ENCODE peak calls at places on chromosomes 3 and 15, in eight cellular contexts. E is kidney epithelial cell, H is astrocyte, N is adipocyte, D is Peyer's patch, W is psoas muscle, L is Panc1, Y is suprapubic skin. V is an unnamed sample. For H3K36me3, the result is how much of the 10 kb centered on the place peaks cover.

GRCh38 chr3:13419356-13420050 is 619 bp downstream of the NUP210 start:
- DNase-seq in E (no peak), H (no peak), N (peak), D (peak), W (peak), L (no peak), Y (no peak), V (peak)

GRCh38 chr15:50241684-50242450 is 23.7 kb downstream of the HDC start:
- DNase-seq in E (peak), H (peak), N (peak), D (no peak), W (no peak), L (no peak), Y (no peak), V (no peak)

GRCh38 chr3:8990266-8991215 is 27.3 kb upstream of the RAD18 start:
- DNase-seq in E (no peak), H (peak), N (peak), D (no peak), W (no peak), L (no peak), Y (no peak), V (no peak)

GRCh38 chr3:158769519-158770253 is 32.2 kb upstream of the MFSD1 start:
- DNase-seq in E (no peak), H (no peak), N (peak), D (no peak), W (no peak), L (no peak), Y (no peak), V (no peak)

GRCh38 chr15:57144448-57144847 is 226.0 kb downstream of the TCF12 start:
- DNase-seq in E (no peak), H (no peak), N (no peak), D (no peak), W (no peak), L (no peak), Y (no peak), V (no peak)

GRCh38 chr15:36331531-36332275 is 247.7 kb upstream of the CDIN1 start:
- DNase-seq in E (no peak), H (peak), N (peak), D (no peak), W (no peak), L (no peak), Y (no peak), V (no peak)

GRCh38 chr15:66842710-66843441 is 140.8 kb downstream of the SMAD6 start:
- DNase-seq in E (no peak), H (peak), N (peak), D (peak), W (peak), L (no peak), Y (peak), V (peak)

GRCh38 chr3:179421500-179421899 is 29.8 kb downstream of the GNB4 start:
- DNase-seq in E (no peak), H (no peak), N (peak), D (no peak), W (no peak), L (peak), Y (no peak), V (peak)

GRCh38 chr15:76973362-76973743 is 21.6 kb upstream of the PSTPIP1 start:
- DNase-seq in E (no peak), H (no peak), N (peak), D (peak), W (peak), L (peak), Y (no peak), V (peak)

GRCh38 chr3:14792691-14793121 is 26.1 kb upstream of the FGD5 start:
- DNase-seq in E (no peak), H (no peak), N (no peak), D (no peak), W (peak), L (no peak), Y (peak), V (peak)

GRCh38 chr3:177802151-177802900 is 605.0 kb upstream of the TBL1XR1 start:
- DNase-seq in E (no peak), H (peak), N (peak), D (no peak), W (no peak), L (no peak), Y (no peak), V (no peak)

GRCh38 chr15:47415539-47415971 is 301.8 kb upstream of the SEMA6D start:
- DNase-seq in E (no peak), H (no peak), N (peak), D (no peak), W (no peak), L (no peak), Y (no peak), V (no peak)

GRCh38 chr3:155196131-155197075 is 97.1 kb downstream of the STRIT1 start:
- DNase-seq in E (no peak), H (no peak), N (no peak), D (no peak), W (no peak), L (no peak), Y (no peak), V (no peak)

GRCh38 chr3:63706321-63707085 is 54.0 kb downstream of the SNTN start:
- DNase-seq in E (peak), H (peak), N (peak), D (no peak), W (no peak), L (no peak), Y (no peak), V (no peak)

GRCh38 chr15:36961956-36962355 is 138.4 kb downstream of the MEIS2 start:
- DNase-seq in E (no peak), H (peak), N (peak), D (no peak), W (no peak), L (no peak), Y (no peak), V (no peak)

GRCh38 chr15:66165856-66166255 is 87.7 kb downstream of the MEGF11 start:
- DNase-seq in E (no peak), H (no peak), N (no peak), D (no peak), W (no peak), L (no peak), Y (no peak), V (no peak)

DNA sequence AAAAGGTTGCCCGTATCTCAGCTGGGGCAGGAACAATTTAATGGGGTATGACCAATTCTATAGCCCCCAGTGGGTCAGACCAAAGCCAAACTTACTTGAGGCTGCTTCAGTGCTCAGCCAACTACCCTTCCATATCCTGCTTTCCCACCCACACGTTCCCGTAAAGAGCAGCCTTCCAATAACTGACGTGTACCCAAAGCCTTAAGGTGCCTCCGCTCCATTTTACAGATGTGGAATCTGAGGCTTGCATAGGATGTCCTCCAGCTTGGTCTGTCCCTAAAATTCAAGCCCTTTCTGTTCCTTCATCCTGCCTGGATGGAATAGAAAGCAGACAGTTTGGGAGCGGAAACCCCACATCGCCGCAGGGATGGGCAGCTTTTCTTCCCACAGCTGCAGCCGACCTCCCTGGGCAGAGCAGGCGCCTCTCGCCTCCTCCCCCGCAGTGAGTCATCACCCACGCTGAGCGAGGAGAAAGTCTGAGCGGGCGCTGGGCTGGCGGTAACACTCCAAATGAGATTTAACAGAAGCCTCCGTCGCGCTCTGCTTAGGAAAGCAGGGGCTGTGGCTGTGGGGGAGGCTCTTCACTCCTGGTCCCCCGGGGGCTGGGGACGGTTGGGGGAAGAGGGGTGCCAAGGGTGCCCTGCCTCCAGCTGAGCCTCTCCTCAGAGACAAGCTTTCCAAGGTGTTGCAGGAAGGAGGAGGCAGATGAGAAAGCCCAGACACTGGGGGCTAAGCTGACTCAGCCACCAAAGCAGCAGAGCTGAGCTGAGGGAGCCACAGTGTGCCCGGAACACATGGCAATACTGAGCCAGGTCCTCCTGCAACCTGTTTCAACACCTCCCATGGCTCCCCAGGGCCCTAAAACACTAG is 57.8 kb upstream of the HRH1 start:
- DNase-seq in E (peak), H (peak), N (peak), D (peak), W (peak), L (no peak), Y (peak), V (peak)
- H3K4me3 ChIP-seq in E (peak), H (peak), N (peak), D (no peak), W (peak), L (peak), Y (peak), V (no peak)

DNA sequence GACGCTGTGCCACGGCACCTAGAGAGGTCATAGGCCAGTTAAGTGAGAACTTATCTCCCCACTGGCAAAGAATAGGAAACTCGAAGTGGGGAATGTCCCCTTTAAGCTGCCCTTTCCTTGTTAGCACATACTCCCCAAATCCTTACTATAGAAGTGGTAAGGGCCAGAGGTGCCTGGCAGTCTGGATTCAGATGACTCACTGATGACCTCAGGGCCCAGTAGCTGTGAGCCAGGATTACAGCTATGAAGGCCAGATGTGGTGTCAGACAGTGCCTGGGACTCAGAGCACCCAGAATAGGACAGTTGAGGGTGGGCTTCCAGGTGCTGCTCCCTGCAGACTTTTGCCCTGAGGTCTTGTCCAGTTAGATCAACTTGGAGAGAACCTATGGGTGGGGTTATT is 37.7 kb downstream of the PDIA5 start:
- DNase-seq in E (no peak), H (peak), N (peak), D (no peak), W (no peak), L (peak), Y (no peak), V (no peak)
- H3K36me3 ChIP-seq in E (under half), H (under half), N (half or more), D (under half), W (under half), L (under half), Y (half or more), V (under half)

DNA sequence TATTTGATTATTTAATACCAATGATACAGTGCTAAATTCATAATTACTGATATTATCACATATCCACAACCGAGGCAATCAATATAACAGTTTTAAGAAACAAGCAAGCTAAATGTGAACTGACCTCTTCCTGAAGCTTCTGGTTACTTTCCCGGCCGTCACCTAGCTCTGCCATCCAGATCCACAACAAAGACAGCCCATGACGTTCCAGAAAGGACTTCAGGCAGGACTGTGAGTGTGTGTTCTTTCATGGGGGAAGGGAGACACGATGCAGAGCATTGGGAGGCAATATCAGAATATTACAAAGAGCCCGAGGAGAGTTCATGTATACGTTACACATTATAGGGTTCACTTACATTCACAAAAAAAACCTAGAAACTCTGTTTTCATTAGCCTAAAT is 77.8 kb downstream of the SETD2 start:
- DNase-seq in E (no peak), H (no peak), N (no peak), D (no peak), W (no peak), L (no peak), Y (no peak), V (no peak)
- H3K4me3 ChIP-seq in E (no peak), H (no peak), N (no peak), D (no peak), W (no peak), L (no peak), Y (no peak), V (no peak)

GRCh38 chr15:75517233-75517632 is 61.9 kb downstream of the PTPN9 start:
- DNase-seq in E (no peak), H (peak), N (no peak), D (no peak), W (no peak), L (no peak), Y (no peak), V (no peak)
- H3K36me3 ChIP-seq in E (under half), H (under half), N (half or more), D (under half), W (half or more), L (under half), Y (half or more), V (under half)

GRCh38 chr3:133746722-133747086 is 511 bp downstream of the TF start:
- DNase-seq in E (no peak), H (no peak), N (no peak), D (no peak), W (no peak), L (no peak), Y (no peak), V (no peak)

GRCh38 chr3:133744241-133744640 is 2.0 kb upstream of the TF start:
- DNase-seq in E (no peak), H (no peak), N (no peak), D (no peak), W (no peak), L (no peak), Y (no peak), V (no peak)

GRCh38 chr3:133747373-133747772 is 1.2 kb downstream of the TF start:
- DNase-seq in E (no peak), H (no peak), N (no peak), D (no peak), W (no peak), L (no peak), Y (no peak), V (no peak)

GRCh38 chr3:133745108-133745507 is 1.1 kb upstream of the TF start:
- DNase-seq in E (no peak), H (no peak), N (no peak), D (no peak), W (no peak), L (no peak), Y (no peak), V (no peak)

GRCh38 chr3:133745981-133746721 is at the start of gene TF:
- DNase-seq in E (no peak), H (no peak), N (peak), D (no peak), W (no peak), L (no peak), Y (no peak), V (peak)
- H3K4me3 ChIP-seq in E (no peak), H (peak), N (peak), D (peak), W (peak), L (peak), Y (peak), V (no peak)

GRCh38 chr15:64485796-64486195 is 25.4 kb downstream of the ZNF609 start:
- DNase-seq in E (no peak), H (no peak), N (no peak), D (no peak), W (no peak), L (no peak), Y (no peak), V (no peak)

DNA sequence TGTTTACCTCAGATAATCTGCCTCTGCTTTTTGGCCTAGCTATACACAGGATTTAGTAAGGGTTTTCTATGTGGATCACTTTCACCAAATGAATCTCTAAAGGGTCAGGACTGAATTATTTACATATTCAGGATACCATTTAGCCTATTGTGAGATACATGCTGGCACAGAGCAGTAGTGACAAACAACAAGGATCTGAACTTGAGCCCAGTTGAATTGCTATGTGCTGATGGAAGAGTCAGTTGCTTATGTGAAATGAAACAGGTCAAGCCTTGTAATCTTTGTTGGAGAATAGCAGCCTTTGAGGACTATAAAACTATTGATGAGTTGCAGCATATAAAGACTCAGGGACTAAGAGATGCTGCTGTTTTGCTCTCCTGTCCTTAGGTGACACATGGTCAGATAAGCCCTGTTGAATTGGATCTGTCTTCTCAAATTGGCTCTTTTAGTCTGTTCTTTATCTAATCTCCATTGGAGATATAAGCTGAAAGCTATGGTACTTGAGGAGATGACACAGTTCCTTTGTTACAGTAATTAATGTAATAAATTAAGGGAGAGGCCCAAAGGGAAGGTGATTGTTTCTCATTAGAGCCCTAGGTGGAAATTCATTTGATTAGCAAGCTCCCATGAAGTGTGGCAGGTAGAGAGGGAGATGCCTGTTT is 30.4 kb downstream of the ZNF609 start:
- DNase-seq in E (no peak), H (no peak), N (peak), D (no peak), W (no peak), L (no peak), Y (no peak), V (no peak)
- H3K36me3 ChIP-seq in E (under half), H (under half), N (under half), D (under half), W (under half), L (under half), Y (under half), V (under half)